ENCODE peak calls at places on chromosome 14, in ten cellular contexts. S, E, V, H, P, Y, D, U, N and F are unnamed samples.

GRCh38 chr14:99803803-99804202 is 10.6 kb downstream of the EML1 start:
- DNase-seq in V (no peak), U (no peak), D (no peak), P (no peak), E (no peak), Y (no peak), H (no peak), S (no peak), N (no peak), F (no peak)

GRCh38 chr14:59850458-59850857 is 20.1 kb downstream of the RTN1 start:
- DNase-seq in U (no peak), H (no peak), N (no peak), E (no peak), Y (no peak), D (no peak), P (no peak), V (no peak), S (no peak), F (no peak)

GRCh38 chr14:106790189-106791036 is 1264.0 kb downstream of the TMEM121 start:
- DNase-seq in H (peak), N (peak), Y (peak), P (peak), S (peak), E (peak), U (peak), D (peak), V (no peak), F (peak)

GRCh38 chr14:50099335-50099734 is 17.0 kb downstream of the VCPKMT start:
- DNase-seq in D (no peak), N (no peak), S (no peak), Y (no peak), H (no peak), V (peak), E (peak), P (no peak), U (no peak), F (no peak)

GRCh38 chr14:90332271-90332584 is 487 bp upstream of the NRDE2 start:
- DNase-seq in U (no peak), E (no peak), S (no peak), V (no peak), Y (no peak), D (no peak), H (no peak), P (no peak), N (no peak), F (no peak)

GRCh38 chr14:68951051-68951797 is 27.9 kb downstream of the ACTN1 start:
- DNase-seq in H (no peak), S (no peak), U (peak), N (no peak), D (peak), V (peak), P (no peak), E (peak), Y (peak), F (no peak)

GRCh38 chr14:95504135-95505029 is 12.1 kb downstream of the SYNE3 start:
- DNase-seq in N (no peak), V (peak), U (peak), S (no peak), P (peak), H (no peak), D (no peak), Y (no peak), E (no peak), F (no peak)

GRCh38 chr14:20092050-20092449 is 18.5 kb upstream of the OR4K17 start:
- DNase-seq in E (no peak), Y (no peak), P (no peak), N (no peak), D (no peak), S (no peak), H (no peak), U (no peak), V (no peak), F (no peak)

GRCh38 chr14:95197498-95198010 is 40.2 kb upstream of the DICER1 start:
- DNase-seq in E (no peak), P (no peak), U (no peak), S (no peak), N (no peak), D (no peak), Y (no peak), V (no peak), H (no peak), F (no peak)

GRCh38 chr14:74571901-74572828 is 39.9 kb downstream of the LTBP2 start:
- DNase-seq in S (no peak), E (peak), P (peak), Y (no peak), V (peak), D (no peak), H (no peak), N (peak), U (peak), F (no peak)

GRCh38 chr14:58078068-58078467 is 73.9 kb downstream of the ARMH4 start:
- DNase-seq in Y (peak), S (no peak), N (no peak), E (no peak), U (no peak), P (no peak), D (no peak), H (no peak), V (peak), F (no peak)

GRCh38 chr14:55454264-55455151 is 14.1 kb upstream of the TBPL2 start:
- DNase-seq in Y (peak), H (no peak), D (peak), P (no peak), U (no peak), S (no peak), N (no peak), V (peak), E (peak), F (no peak)

GRCh38 chr14:53500191-53500590 is 347.1 kb upstream of the DDHD1 start:
- DNase-seq in Y (no peak), P (no peak), D (no peak), S (no peak), E (no peak), U (no peak), N (no peak), V (no peak), H (no peak), F (no peak)

GRCh38 chr14:26917086-26917485 is 319.3 kb upstream of the NOVA1 start:
- DNase-seq in E (peak), S (no peak), H (no peak), Y (no peak), N (no peak), D (no peak), U (no peak), P (no peak), V (peak), F (no peak)

GRCh38 chr14:31205681-31206535 is 1.7 kb downstream of the HECTD1 start:
- DNase-seq in E (no peak), H (no peak), Y (no peak), N (no peak), U (no peak), V (peak), S (no peak), D (no peak), P (no peak), F (no peak)

GRCh38 chr14:36738269-36738668 is 76.6 kb downstream of the PAX9 start:
- DNase-seq in H (no peak), N (no peak), U (no peak), Y (no peak), P (no peak), S (no peak), V (no peak), E (no peak), D (no peak), F (no peak)

GRCh38 chr14:93059260-93059659 is 56.5 kb downstream of the ITPK1 start:
- DNase-seq in D (no peak), U (no peak), V (no peak), P (no peak), H (no peak), S (no peak), Y (no peak), N (no peak), E (no peak), F (no peak)

GRCh38 chr14:104826197-104826857 is 25.4 kb downstream of the ZBTB42 start:
- DNase-seq in E (peak), S (peak), P (peak), H (peak), Y (peak), V (peak), U (peak), N (peak), D (peak), F (peak)

GRCh38 chr14:69789118-69789640 is 7.9 kb downstream of the SLC10A1 start:
- DNase-seq in S (no peak), P (no peak), U (no peak), D (no peak), E (no peak), V (no peak), Y (no peak), N (no peak), H (no peak), F (no peak)

GRCh38 chr14:37114039-37114438 is 58.4 kb downstream of the SLC25A21 start:
- DNase-seq in U (no peak), N (no peak), S (no peak), D (no peak), E (peak), H (no peak), P (no peak), V (peak), Y (no peak), F (no peak)

GRCh38 chr14:65156568-65157366 is 54.5 kb upstream of the MAX start:
- DNase-seq in D (no peak), Y (peak), P (no peak), N (no peak), U (peak), E (no peak), S (no peak), H (no peak), V (peak), F (no peak)

GRCh38 chr14:27318769-27319280 is 721.0 kb upstream of the NOVA1 start:
- DNase-seq in V (no peak), N (no peak), E (no peak), U (no peak), H (no peak), S (no peak), D (no peak), Y (no peak), P (no peak), F (no peak)

GRCh38 chr14:24056800-24057184 is 5.0 kb downstream of the CARMIL3 start:
- DNase-seq in U (no peak), H (no peak), D (no peak), P (no peak), S (no peak), E (no peak), N (no peak), V (no peak), Y (no peak), F (no peak)

GRCh38 chr14:45810152-45810872 is 557.3 kb upstream of the MIS18BP1 start:
- DNase-seq in E (no peak), S (no peak), H (no peak), Y (no peak), D (peak), N (no peak), P (no peak), V (no peak), U (no peak), F (no peak)

GRCh38 chr14:89616425-89617141 is 199.6 kb upstream of the FOXN3 start:
- DNase-seq in S (peak), P (peak), H (peak), U (no peak), N (no peak), V (no peak), D (no peak), Y (no peak), E (no peak), F (no peak)

GRCh38 chr14:58166005-58166983 is 14.3 kb upstream of the ARMH4 start:
- DNase-seq in D (peak), E (peak), S (peak), V (peak), U (peak), Y (peak), N (peak), P (peak), H (peak), F (peak)

GRCh38 chr14:26598081-26598671 is 343 bp upstream of the NOVA1 start:
- DNase-seq in E (no peak), Y (peak), U (peak), N (no peak), D (peak), V (peak), H (no peak), P (no peak), S (no peak), F (peak)

GRCh38 chr14:95217391-95217900 is 60.1 kb upstream of the DICER1 start:
- DNase-seq in H (no peak), U (no peak), Y (no peak), D (no peak), E (no peak), P (no peak), S (no peak), N (no peak), V (no peak), F (no peak)

GRCh38 chr14:30225171-30225570 is 297.5 kb upstream of the PRKD1 start:
- DNase-seq in D (no peak), U (no peak), S (no peak), V (no peak), P (no peak), N (no peak), E (no peak), H (no peak), Y (no peak), F (no peak)

GRCh38 chr14:40394634-40395340 is 962.6 kb upstream of the FBXO33 start:
- DNase-seq in D (no peak), E (no peak), P (no peak), U (no peak), N (no peak), Y (no peak), S (no peak), V (no peak), H (no peak), F (no peak)

GRCh38 chr14:76911473-76911872 is 85.3 kb downstream of the LRRC74A start:
- DNase-seq in D (no peak), N (no peak), E (no peak), V (no peak), U (no peak), S (no peak), P (no peak), Y (no peak), H (no peak), F (no peak)

GRCh38 chr14:67191768-67192290 is 2.6 kb downstream of the GARIN2 start:
- DNase-seq in N (no peak), E (no peak), P (no peak), D (no peak), U (no peak), V (no peak), S (no peak), H (no peak), Y (no peak), F (no peak)